ENCODE peak calls at places on chromosomes 1 and 21, in nine cellular contexts. One of them, this sample, is unnamed.

GRCh38 chr1:26360051-26360806 is 6.3 kb upstream of the CRYBG2 start:
- DNase-seq in suprapubic skin: no peak
- DNase-seq in breast epithelium: no peak
- DNase-seq in prostate gland: no peak
- DNase-seq in stomach: no peak
- DNase-seq in transverse colon: peak
- DNase-seq in vagina: no peak
- DNase-seq in K562: no peak
- DNase-seq in GM12891: peak
- DNase-seq in this sample: no peak

GRCh38 chr1:54105080-54105479 is 47.7 kb downstream of the CDCP2 start:
- DNase-seq in breast epithelium: no peak
- DNase-seq in stomach: no peak
- DNase-seq in suprapubic skin: no peak
- DNase-seq in prostate gland: no peak
- DNase-seq in GM12891: no peak
- DNase-seq in vagina: peak
- DNase-seq in K562: no peak
- DNase-seq in transverse colon: no peak
- DNase-seq in this sample: no peak

GRCh38 chr1:158019177-158019868 is 25.9 kb downstream of the KIRREL1 start:
- DNase-seq in suprapubic skin: no peak
- DNase-seq in GM12891: no peak
- DNase-seq in transverse colon: peak
- DNase-seq in stomach: no peak
- DNase-seq in vagina: no peak
- DNase-seq in prostate gland: peak
- DNase-seq in K562: no peak
- DNase-seq in breast epithelium: peak
- DNase-seq in this sample: no peak

GRCh38 chr1:117363591-117364048 is 3.6 kb upstream of the MAN1A2 start:
- DNase-seq in vagina: no peak
- DNase-seq in prostate gland: no peak
- DNase-seq in breast epithelium: no peak
- DNase-seq in suprapubic skin: no peak
- DNase-seq in GM12891: no peak
- DNase-seq in stomach: no peak
- DNase-seq in K562: peak
- DNase-seq in transverse colon: no peak
- DNase-seq in this sample: no peak

GRCh38 chr1:213303286-213303685 is 252.2 kb downstream of the RPS6KC1 start:
- DNase-seq in vagina: no peak
- DNase-seq in transverse colon: no peak
- DNase-seq in stomach: no peak
- DNase-seq in GM12891: no peak
- DNase-seq in suprapubic skin: no peak
- DNase-seq in prostate gland: no peak
- DNase-seq in K562: no peak
- DNase-seq in breast epithelium: peak
- DNase-seq in this sample: no peak

GRCh38 chr1:192445849-192446489 is 129.2 kb downstream of the RGS21 start:
- DNase-seq in suprapubic skin: no peak
- DNase-seq in prostate gland: peak
- DNase-seq in breast epithelium: no peak
- DNase-seq in stomach: peak
- DNase-seq in transverse colon: peak
- DNase-seq in K562: peak
- DNase-seq in GM12891: no peak
- DNase-seq in vagina: no peak
- DNase-seq in this sample: no peak

GRCh38 chr1:170583186-170583585 is 51.2 kb downstream of the GORAB start:
- DNase-seq in transverse colon: no peak
- DNase-seq in K562: no peak
- DNase-seq in suprapubic skin: no peak
- DNase-seq in vagina: no peak
- DNase-seq in GM12891: no peak
- DNase-seq in breast epithelium: no peak
- DNase-seq in prostate gland: no peak
- DNase-seq in stomach: no peak
- DNase-seq in this sample: no peak

GRCh38 chr1:169102567-169102966 is 3.9 kb upstream of the ATP1B1 start:
- DNase-seq in vagina: no peak
- DNase-seq in breast epithelium: no peak
- DNase-seq in K562: no peak
- DNase-seq in GM12891: no peak
- DNase-seq in prostate gland: no peak
- DNase-seq in transverse colon: peak
- DNase-seq in stomach: no peak
- DNase-seq in suprapubic skin: no peak
- DNase-seq in this sample: no peak

GRCh38 chr1:147389532-147390184 is 147.2 kb downstream of the CHD1L start:
- DNase-seq in stomach: no peak
- DNase-seq in vagina: no peak
- DNase-seq in breast epithelium: no peak
- DNase-seq in transverse colon: no peak
- DNase-seq in K562: peak
- DNase-seq in prostate gland: no peak
- DNase-seq in suprapubic skin: no peak
- DNase-seq in GM12891: peak
- DNase-seq in this sample: no peak

GRCh38 chr1:53562256-53562982 is 103.2 kb downstream of the DMRTB1 start:
- DNase-seq in transverse colon: peak
- DNase-seq in stomach: no peak
- DNase-seq in breast epithelium: no peak
- DNase-seq in K562: no peak
- DNase-seq in prostate gland: no peak
- DNase-seq in vagina: no peak
- DNase-seq in GM12891: no peak
- DNase-seq in suprapubic skin: peak
- DNase-seq in this sample: peak

GRCh38 chr1:97898948-97899347 is 21.9 kb downstream of the DPYD start:
- DNase-seq in K562: no peak
- DNase-seq in breast epithelium: no peak
- DNase-seq in transverse colon: no peak
- DNase-seq in vagina: no peak
- DNase-seq in stomach: no peak
- DNase-seq in prostate gland: no peak
- DNase-seq in suprapubic skin: no peak
- DNase-seq in GM12891: no peak
- DNase-seq in this sample: no peak

GRCh38 chr1:112581530-112582192 is 37.3 kb downstream of the ST7L start:
- DNase-seq in prostate gland: no peak
- DNase-seq in K562: no peak
- DNase-seq in breast epithelium: no peak
- DNase-seq in GM12891: no peak
- DNase-seq in stomach: no peak
- DNase-seq in suprapubic skin: no peak
- DNase-seq in vagina: no peak
- DNase-seq in transverse colon: no peak
- DNase-seq in this sample: no peak

GRCh38 chr1:214002472-214002871 is 14.7 kb downstream of the PROX1 start:
- DNase-seq in K562: peak
- DNase-seq in vagina: no peak
- DNase-seq in breast epithelium: no peak
- DNase-seq in prostate gland: no peak
- DNase-seq in suprapubic skin: no peak
- DNase-seq in transverse colon: no peak
- DNase-seq in stomach: no peak
- DNase-seq in GM12891: no peak
- DNase-seq in this sample: no peak

GRCh38 chr1:198904356-198904755 is 265.5 kb downstream of the PTPRC start:
- DNase-seq in stomach: no peak
- DNase-seq in transverse colon: no peak
- DNase-seq in vagina: no peak
- DNase-seq in suprapubic skin: no peak
- DNase-seq in GM12891: no peak
- DNase-seq in K562: no peak
- DNase-seq in breast epithelium: no peak
- DNase-seq in prostate gland: no peak
- DNase-seq in this sample: no peak

GRCh38 chr1:71054791-71055190 is 7.2 kb upstream of the PTGER3 start:
- DNase-seq in stomach: no peak
- DNase-seq in K562: no peak
- DNase-seq in vagina: no peak
- DNase-seq in GM12891: no peak
- DNase-seq in breast epithelium: no peak
- DNase-seq in suprapubic skin: no peak
- DNase-seq in transverse colon: no peak
- DNase-seq in prostate gland: no peak
- DNase-seq in this sample: no peak

GRCh38 chr1:229305402-229305801 is 34.5 kb downstream of the RAB4A start:
- DNase-seq in vagina: no peak
- DNase-seq in GM12891: no peak
- DNase-seq in prostate gland: no peak
- DNase-seq in transverse colon: no peak
- DNase-seq in K562: no peak
- DNase-seq in suprapubic skin: no peak
- DNase-seq in stomach: no peak
- DNase-seq in breast epithelium: no peak
- DNase-seq in this sample: no peak

GRCh38 chr1:54298284-54299033 is 98.5 kb downstream of the MRPL37 start:
- DNase-seq in vagina: no peak
- DNase-seq in breast epithelium: no peak
- DNase-seq in prostate gland: no peak
- DNase-seq in K562: no peak
- DNase-seq in stomach: peak
- DNase-seq in suprapubic skin: no peak
- DNase-seq in GM12891: no peak
- DNase-seq in transverse colon: no peak
- DNase-seq in this sample: no peak

GRCh38 chr1:175221548-175222175 is 29.1 kb upstream of the KIAA0040 start:
- DNase-seq in GM12891: no peak
- DNase-seq in breast epithelium: peak
- DNase-seq in suprapubic skin: no peak
- DNase-seq in transverse colon: no peak
- DNase-seq in prostate gland: peak
- DNase-seq in stomach: peak
- DNase-seq in vagina: no peak
- DNase-seq in K562: peak
- DNase-seq in this sample: no peak

GRCh38 chr1:211537253-211537652 is 41.7 kb downstream of the SLC30A1 start:
- DNase-seq in vagina: no peak
- DNase-seq in suprapubic skin: no peak
- DNase-seq in stomach: peak
- DNase-seq in GM12891: no peak
- DNase-seq in breast epithelium: no peak
- DNase-seq in prostate gland: no peak
- DNase-seq in K562: peak
- DNase-seq in transverse colon: no peak
- DNase-seq in this sample: no peak

GRCh38 chr1:23592209-23592905 is 33.1 kb upstream of the ID3 start:
- DNase-seq in suprapubic skin: no peak
- DNase-seq in K562: no peak
- DNase-seq in vagina: no peak
- DNase-seq in breast epithelium: no peak
- DNase-seq in prostate gland: peak
- DNase-seq in GM12891: no peak
- DNase-seq in transverse colon: no peak
- DNase-seq in stomach: no peak
- DNase-seq in this sample: no peak

GRCh38 chr1:150572918-150573647 is 6.3 kb downstream of the MCL1 start:
- DNase-seq in prostate gland: no peak
- DNase-seq in GM12891: no peak
- DNase-seq in vagina: no peak
- DNase-seq in stomach: no peak
- DNase-seq in suprapubic skin: no peak
- DNase-seq in K562: no peak
- DNase-seq in breast epithelium: no peak
- DNase-seq in transverse colon: no peak
- DNase-seq in this sample: peak

GRCh38 chr1:230681599-230681998 is 32.3 kb downstream of the AGT start:
- DNase-seq in stomach: no peak
- DNase-seq in GM12891: no peak
- DNase-seq in breast epithelium: no peak
- DNase-seq in K562: peak
- DNase-seq in vagina: no peak
- DNase-seq in transverse colon: no peak
- DNase-seq in suprapubic skin: no peak
- DNase-seq in prostate gland: peak
- DNase-seq in this sample: no peak
- TF ChIP-seq POLR2AphosphoS5 in stomach: no peak
- TF ChIP-seq POLR2AphosphoS5 in GM12891: no peak
- TF ChIP-seq POLR2AphosphoS5 in breast epithelium: no peak
- TF ChIP-seq POLR2AphosphoS5 in K562: no peak
- TF ChIP-seq POLR2AphosphoS5 in vagina: no peak
- TF ChIP-seq POLR2AphosphoS5 in transverse colon: no peak
- TF ChIP-seq POLR2AphosphoS5 in suprapubic skin: no peak
- TF ChIP-seq POLR2AphosphoS5 in prostate gland: peak
- TF ChIP-seq POLR2AphosphoS5 in this sample: no peak

DNA sequence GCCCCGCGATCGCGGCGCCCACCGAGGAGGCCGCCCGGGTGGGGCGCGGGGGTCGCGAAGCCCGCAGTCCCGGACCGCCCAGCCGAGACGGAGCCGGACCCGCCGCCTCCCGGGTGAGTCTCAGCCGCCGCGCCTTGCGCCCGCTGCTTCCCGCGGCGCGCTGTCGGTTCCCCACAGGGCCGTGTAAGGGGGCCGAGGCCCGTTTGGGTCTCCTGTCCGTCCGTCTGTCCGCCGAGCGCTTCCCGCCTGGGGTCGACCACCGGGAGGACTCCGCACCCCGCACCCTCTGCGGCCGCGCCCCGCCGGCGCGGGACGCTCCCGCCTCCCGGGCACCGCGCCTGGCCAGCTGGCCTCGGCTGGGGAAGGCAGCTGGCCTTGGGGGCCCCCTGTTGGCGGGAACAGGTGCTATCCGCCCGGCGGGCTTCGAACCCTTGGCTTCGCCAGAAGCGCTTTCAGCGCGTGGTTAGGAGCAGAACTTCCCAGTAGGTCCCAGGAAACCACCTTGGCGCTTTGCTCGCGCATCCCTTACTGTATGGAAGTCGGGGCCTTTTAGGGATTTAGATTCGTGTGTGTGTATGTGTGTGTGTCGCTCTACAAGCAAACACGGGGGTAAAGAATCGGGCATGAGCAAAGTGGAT is 414 bp downstream of the TMEM51 start:
- DNase-seq in vagina: no peak
- DNase-seq in breast epithelium: no peak
- DNase-seq in stomach: peak
- DNase-seq in GM12891: peak
- DNase-seq in suprapubic skin: no peak
- DNase-seq in transverse colon: peak
- DNase-seq in K562: peak
- DNase-seq in prostate gland: peak
- DNase-seq in this sample: peak
- TF ChIP-seq POLR2A in vagina: no peak
- TF ChIP-seq POLR2A in breast epithelium: no peak
- TF ChIP-seq POLR2A in stomach: no peak
- TF ChIP-seq POLR2A in GM12891: no peak
- TF ChIP-seq POLR2A in suprapubic skin: no peak
- TF ChIP-seq POLR2A in transverse colon: no peak
- TF ChIP-seq POLR2A in K562: no peak
- TF ChIP-seq POLR2A in prostate gland: no peak
- TF ChIP-seq POLR2A in this sample: no peak

GRCh38 chr21:26846036-26846931 is 1.1 kb upstream of the ADAMTS1 start:
- DNase-seq in GM12891: no peak
- DNase-seq in breast epithelium: peak
- DNase-seq in vagina: peak
- DNase-seq in prostate gland: peak
- DNase-seq in transverse colon: peak
- DNase-seq in K562: no peak
- DNase-seq in stomach: peak
- DNase-seq in suprapubic skin: peak
- DNase-seq in this sample: peak
- TF ChIP-seq POLR2AphosphoS5 in GM12891: no peak
- TF ChIP-seq POLR2AphosphoS5 in breast epithelium: peak
- TF ChIP-seq POLR2AphosphoS5 in vagina: peak
- TF ChIP-seq POLR2AphosphoS5 in prostate gland: peak
- TF ChIP-seq POLR2AphosphoS5 in transverse colon: peak
- TF ChIP-seq POLR2AphosphoS5 in K562: no peak
- TF ChIP-seq POLR2AphosphoS5 in stomach: peak
- TF ChIP-seq POLR2AphosphoS5 in suprapubic skin: peak
- TF ChIP-seq POLR2AphosphoS5 in this sample: peak

GRCh38 chr1:39368045-39368444 is 123.4 kb upstream of the BMP8A start:
- DNase-seq in suprapubic skin: no peak
- DNase-seq in vagina: no peak
- DNase-seq in prostate gland: no peak
- DNase-seq in transverse colon: no peak
- DNase-seq in stomach: no peak
- DNase-seq in GM12891: no peak
- DNase-seq in K562: no peak
- DNase-seq in breast epithelium: no peak
- DNase-seq in this sample: no peak
- TF ChIP-seq POLR2A in suprapubic skin: no peak
- TF ChIP-seq POLR2A in vagina: no peak
- TF ChIP-seq POLR2A in prostate gland: no peak
- TF ChIP-seq POLR2A in transverse colon: no peak
- TF ChIP-seq POLR2A in stomach: no peak
- TF ChIP-seq POLR2A in GM12891: no peak
- TF ChIP-seq POLR2A in K562: no peak
- TF ChIP-seq POLR2A in breast epithelium: no peak
- TF ChIP-seq POLR2A in this sample: no peak

This sample was measured in spleen.